ENCODE peak calls at places on chromosomes 7 and 10, in nine cellular contexts. K is psoas muscle, Y is colonic mucosa, F is mammary epithelial cell, M is fibroblast of the aortic adventitia, X is astrocyte, W is spleen, N is HepG2, P is bronchial epithelial cell. H is an unnamed sample.

GRCh38 chr7:15167912-15168311 is 265.4 kb upstream of the DGKB start:
- DNase-seq in K (no peak), Y (no peak), F (no peak), M (no peak), X (no peak), W (no peak), N (no peak), P (no peak), H (peak)

GRCh38 chr10:131450220-131450765 is 138.8 kb upstream of the TCERG1L start:
- DNase-seq in K (no peak), Y (no peak), F (no peak), M (no peak), X (no peak), W (no peak), N (no peak), P (no peak), H (no peak)

GRCh38 chr10:93656155-93656554 is 43.8 kb downstream of the PDE6C start:
- DNase-seq in K (no peak), Y (no peak), F (peak), M (no peak), X (no peak), W (no peak), N (no peak), P (peak), H (no peak)

GRCh38 chr7:102883098-102883860 is 29.5 kb upstream of the LRRC17 start:
- DNase-seq in K (no peak), Y (no peak), F (peak), M (peak), X (peak), W (no peak), N (no peak), P (peak), H (peak)

GRCh38 chr7:12802070-12802469 is 114.6 kb downstream of the ARL4A start:
- DNase-seq in K (no peak), Y (peak), F (peak), M (no peak), X (no peak), W (no peak), N (no peak), P (peak), H (no peak)

GRCh38 chr10:69215405-69216176 is 4.5 kb upstream of the HKDC1 start:
- DNase-seq in K (no peak), Y (no peak), F (no peak), M (no peak), X (no peak), W (no peak), N (no peak), P (peak), H (no peak)

GRCh38 chr7:141076377-141076776 is 2.5 kb downstream of the TMEM178B start:
- DNase-seq in K (no peak), Y (no peak), F (no peak), M (no peak), X (no peak), W (no peak), N (no peak), P (no peak), H (no peak)

GRCh38 chr7:44257618-44258422 is 57.0 kb downstream of the YKT6 start:
- DNase-seq in K (peak), Y (peak), F (peak), M (peak), X (peak), W (peak), N (peak), P (peak), H (no peak)

GRCh38 chr7:37193087-37193774 is 255.4 kb downstream of the ELMO1 start:
- DNase-seq in K (no peak), Y (no peak), F (no peak), M (no peak), X (no peak), W (no peak), N (no peak), P (no peak), H (no peak)

GRCh38 chr7:18993933-18994668 is 123.3 kb downstream of the TWIST1 start:
- DNase-seq in K (no peak), Y (no peak), F (no peak), M (no peak), X (peak), W (no peak), N (no peak), P (no peak), H (no peak)

GRCh38 chr7:105461518-105461917 is 60.6 kb downstream of the PUS7 start:
- DNase-seq in K (no peak), Y (no peak), F (peak), M (no peak), X (no peak), W (no peak), N (peak), P (peak), H (peak)

GRCh38 chr7:140681766-140682165 is 9.0 kb downstream of the ADCK2 start:
- DNase-seq in K (no peak), Y (no peak), F (no peak), M (no peak), X (no peak), W (peak), N (no peak), P (no peak), H (no peak)

GRCh38 chr10:77849039-77849664 is 77.4 kb downstream of the DLG5 start:
- DNase-seq in K (no peak), Y (peak), F (no peak), M (no peak), X (no peak), W (no peak), N (peak), P (no peak), H (no peak)

GRCh38 chr7:45645141-45645969 is 71.2 kb downstream of the ADCY1 start:
- DNase-seq in K (no peak), Y (no peak), F (no peak), M (no peak), X (no peak), W (no peak), N (no peak), P (no peak), H (no peak)

GRCh38 chr7:158272091-158272490 is 315.5 kb downstream of the PTPRN2 start:
- DNase-seq in K (no peak), Y (no peak), F (no peak), M (no peak), X (no peak), W (peak), N (no peak), P (no peak), H (no peak)

GRCh38 chr10:31886885-31887284 is 41.7 kb downstream of the ARHGAP12 start:
- DNase-seq in K (no peak), Y (no peak), F (no peak), M (no peak), X (no peak), W (no peak), N (no peak), P (no peak), H (no peak)

GRCh38 chr7:64892116-64892515 is 11.0 kb upstream of the ZNF273 start:
- DNase-seq in K (no peak), Y (no peak), F (no peak), M (no peak), X (no peak), W (no peak), N (no peak), P (no peak), H (peak)

GRCh38 chr10:63504145-63504881 is 16.9 kb upstream of the REEP3 start:
- DNase-seq in K (no peak), Y (no peak), F (peak), M (no peak), X (no peak), W (no peak), N (no peak), P (peak), H (no peak)

GRCh38 chr7:112081778-112082177 is 124.4 kb downstream of the DOCK4 start:
- DNase-seq in K (no peak), Y (no peak), F (no peak), M (no peak), X (no peak), W (no peak), N (no peak), P (no peak), H (no peak)

DNA sequence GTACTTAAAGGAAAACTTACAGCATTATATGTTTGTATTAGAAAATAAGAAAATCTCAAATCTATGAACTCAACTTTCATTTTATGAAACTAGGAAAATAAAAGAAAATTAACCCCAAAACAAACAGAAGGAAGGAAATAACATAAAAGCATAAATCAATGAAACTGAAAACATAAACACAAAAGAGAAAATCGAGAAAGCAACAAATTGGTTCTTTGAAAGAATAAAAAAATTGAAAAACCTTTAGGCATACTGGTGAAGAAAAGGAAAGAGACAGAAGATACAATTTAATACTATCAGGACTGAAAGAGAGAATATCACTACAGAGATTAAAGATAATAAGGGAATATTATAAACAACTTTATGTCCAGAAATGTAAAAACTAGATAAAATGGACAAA is 21.2 kb downstream of the PRTFDC1 start:
- DNase-seq in K (no peak), Y (no peak), F (no peak), M (no peak), X (no peak), W (no peak), N (no peak), P (no peak), H (no peak)
- H3K4me3 ChIP-seq in K (no peak), Y (no peak), F (no peak), M (no peak), X (no peak), W (no peak), N (no peak), P (no peak), H (no peak)

GRCh38 chr7:2523461-2523905 is 3.9 kb downstream of the LFNG start:
- DNase-seq in K (no peak), Y (peak), F (peak), M (no peak), X (no peak), W (peak), N (no peak), P (peak), H (no peak)

GRCh38 chr7:2521341-2521745 is 1.8 kb downstream of the LFNG start:
- DNase-seq in K (no peak), Y (no peak), F (no peak), M (no peak), X (no peak), W (peak), N (no peak), P (no peak), H (no peak)

GRCh38 chr7:2520808-2521146 is 1.2 kb downstream of the LFNG start:
- DNase-seq in K (no peak), Y (peak), F (no peak), M (no peak), X (no peak), W (no peak), N (no peak), P (no peak), H (no peak)

GRCh38 chr7:2522780-2523433 is 3.3 kb downstream of the LFNG start:
- DNase-seq in K (no peak), Y (peak), F (peak), M (no peak), X (peak), W (no peak), N (peak), P (peak), H (no peak)

GRCh38 chr7:2521952-2522591 is 2.5 kb downstream of the LFNG start:
- DNase-seq in K (peak), Y (peak), F (peak), M (no peak), X (no peak), W (peak), N (no peak), P (no peak), H (no peak)
- H3K4me3 ChIP-seq in K (peak), Y (peak), F (peak), M (no peak), X (peak), W (peak), N (peak), P (peak), H (no peak)

GRCh38 chr7:23474098-23474828 is 4.0 kb upstream of the IGF2BP3 start:
- DNase-seq in K (peak), Y (peak), F (peak), M (peak), X (peak), W (peak), N (peak), P (peak), H (peak)

GRCh38 chr7:23473848-23474097 is 3.5 kb upstream of the IGF2BP3 start:
- DNase-seq in K (no peak), Y (no peak), F (no peak), M (no peak), X (no peak), W (no peak), N (peak), P (no peak), H (no peak)

GRCh38 chr7:23476286-23477169 is 6.2 kb upstream of the IGF2BP3 start:
- DNase-seq in K (no peak), Y (no peak), F (no peak), M (no peak), X (no peak), W (no peak), N (no peak), P (no peak), H (no peak)

GRCh38 chr7:23475579-23475844 is 5.2 kb upstream of the IGF2BP3 start:
- DNase-seq in K (no peak), Y (no peak), F (no peak), M (no peak), X (no peak), W (no peak), N (no peak), P (no peak), H (no peak)

DNA sequence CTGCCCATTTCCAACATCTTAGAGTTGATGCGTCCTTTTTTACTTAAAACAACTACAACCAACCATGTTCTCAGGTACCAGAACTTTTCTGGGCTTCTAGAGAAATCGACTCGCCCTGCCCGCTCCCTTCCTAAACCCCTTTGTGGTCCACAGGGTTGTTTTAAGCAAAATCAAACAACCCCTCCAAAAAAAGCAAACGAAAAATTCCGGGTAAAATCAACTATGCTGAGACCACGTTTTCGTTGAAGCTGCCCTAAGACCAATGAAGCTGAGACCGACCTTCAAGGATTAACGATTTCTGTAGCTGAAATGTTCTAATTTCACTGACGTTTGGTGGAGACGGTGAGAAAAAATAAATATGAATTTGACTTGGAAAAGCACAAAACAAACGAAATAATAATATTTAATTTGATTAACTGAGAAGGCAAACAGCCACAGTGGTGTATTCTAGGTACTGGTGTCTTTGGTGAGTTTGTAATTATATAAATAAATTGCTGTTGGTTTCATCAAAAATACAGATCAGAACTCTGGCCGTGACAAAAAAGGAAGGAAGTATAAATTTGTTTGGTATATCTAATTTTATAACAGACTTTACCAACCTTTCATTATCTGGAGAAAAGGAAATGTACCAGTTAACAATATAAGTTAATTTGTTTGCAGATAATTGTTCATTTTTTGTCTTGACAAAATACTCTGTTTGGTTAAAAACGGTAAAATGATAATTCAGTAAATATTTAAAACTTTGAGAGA is 4.7 kb upstream of the IGF2BP3 start:
- DNase-seq in K (no peak), Y (no peak), F (peak), M (peak), X (no peak), W (no peak), N (no peak), P (no peak), H (no peak)
- H3K4me3 ChIP-seq in K (peak), Y (no peak), F (peak), M (peak), X (peak), W (peak), N (peak), P (no peak), H (peak)

DNA sequence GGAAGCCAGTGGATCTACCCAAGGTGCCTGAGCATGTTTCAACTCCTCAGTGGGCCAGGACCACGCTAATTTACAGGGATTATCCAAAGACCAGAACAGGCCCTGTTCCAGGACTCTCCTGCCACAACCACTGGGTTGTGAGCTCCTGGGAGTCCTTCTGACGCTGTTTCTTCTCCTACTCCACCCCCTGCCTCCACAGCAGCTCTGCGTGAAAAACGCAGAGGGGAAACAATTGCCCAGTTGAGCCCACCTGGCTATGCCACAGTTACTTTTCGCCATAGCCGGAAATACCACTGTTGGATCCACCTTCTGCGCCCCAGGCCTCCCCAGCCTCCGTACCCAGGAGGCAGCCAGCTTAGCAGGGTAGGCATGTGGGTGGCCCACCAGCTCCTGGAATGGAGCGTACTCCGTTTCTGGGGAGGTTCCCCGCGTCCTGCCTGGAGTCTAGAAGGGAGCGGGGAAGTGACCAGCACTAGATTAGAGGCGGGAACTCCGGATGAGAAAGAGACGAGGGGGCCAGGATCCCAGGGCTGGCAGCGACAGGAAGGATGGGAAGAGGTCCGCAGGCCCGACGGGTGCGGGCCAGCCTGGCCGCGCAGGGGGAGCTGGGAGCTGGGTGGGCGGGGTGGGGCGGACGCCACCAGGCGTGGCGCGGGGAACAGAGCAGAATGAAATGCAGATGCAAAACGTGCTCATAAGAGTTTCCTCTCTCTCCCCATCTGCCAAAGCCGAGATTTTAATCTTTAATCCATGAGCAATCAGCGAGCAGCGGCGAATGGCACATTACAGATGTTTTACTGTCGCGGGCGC is 32.1 kb upstream of the PAX2 start:
- DNase-seq in K (no peak), Y (no peak), F (no peak), M (no peak), X (no peak), W (peak), N (no peak), P (no peak), H (no peak)
- H3K4me3 ChIP-seq in K (peak), Y (no peak), F (no peak), M (no peak), X (no peak), W (peak), N (no peak), P (no peak), H (no peak)

GRCh38 chr10:117360016-117360415 is 15.2 kb downstream of the PDZD8 start:
- DNase-seq in K (no peak), Y (no peak), F (peak), M (no peak), X (peak), W (no peak), N (no peak), P (peak), H (no peak)
- H3K4me3 ChIP-seq in K (no peak), Y (no peak), F (no peak), M (no peak), X (no peak), W (no peak), N (peak), P (no peak), H (no peak)

GRCh38 chr7:36190447-36191291 is 37.6 kb downstream of the EEPD1 start:
- DNase-seq in K (no peak), Y (no peak), F (no peak), M (no peak), X (no peak), W (peak), N (no peak), P (no peak), H (no peak)
- H3K4me3 ChIP-seq in K (no peak), Y (no peak), F (no peak), M (no peak), X (no peak), W (no peak), N (no peak), P (no peak), H (no peak)

DNA sequence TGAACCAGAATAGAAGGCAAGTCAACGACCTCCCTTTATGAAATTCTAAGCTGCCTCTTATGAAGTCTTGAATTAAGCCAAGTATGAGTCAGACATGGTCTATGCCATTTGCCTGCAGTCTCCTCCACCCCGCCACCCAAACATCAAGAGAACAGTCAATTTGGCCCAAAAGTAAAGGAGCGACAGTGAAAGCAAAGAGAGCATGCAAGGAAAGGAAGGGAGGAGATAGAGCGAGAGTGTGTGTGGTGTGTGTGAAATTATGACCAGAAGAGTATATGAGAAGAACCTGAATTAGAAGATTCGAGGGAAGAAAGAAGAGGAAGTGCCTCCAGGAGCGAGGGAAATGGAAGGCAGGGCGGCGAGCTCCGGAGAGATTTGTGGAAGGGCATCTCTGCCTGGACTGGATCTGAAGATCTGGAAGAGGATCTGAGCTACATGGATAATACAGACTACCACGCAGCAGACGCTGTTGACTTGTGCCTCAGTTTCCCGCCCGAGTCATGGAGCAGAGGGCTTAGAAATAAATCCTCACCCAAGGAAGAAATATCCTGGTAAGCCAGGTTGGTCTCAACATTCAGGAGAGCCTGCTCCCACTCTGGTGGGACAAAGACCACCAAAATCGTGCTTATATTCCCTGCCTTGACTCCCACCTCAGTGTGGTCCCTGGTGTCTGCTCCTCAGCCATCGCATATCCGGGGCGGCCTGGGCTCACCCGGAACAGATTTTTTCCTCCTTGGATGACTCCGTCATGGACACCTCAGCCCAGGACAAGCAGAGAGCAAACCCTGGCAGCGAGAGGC is 459 bp downstream of the ZDHHC6 start:
- DNase-seq in K (no peak), Y (peak), F (peak), M (peak), X (peak), W (peak), N (no peak), P (peak), H (no peak)
- H3K4me3 ChIP-seq in K (peak), Y (peak), F (peak), M (peak), X (peak), W (peak), N (peak), P (peak), H (peak)

DNA sequence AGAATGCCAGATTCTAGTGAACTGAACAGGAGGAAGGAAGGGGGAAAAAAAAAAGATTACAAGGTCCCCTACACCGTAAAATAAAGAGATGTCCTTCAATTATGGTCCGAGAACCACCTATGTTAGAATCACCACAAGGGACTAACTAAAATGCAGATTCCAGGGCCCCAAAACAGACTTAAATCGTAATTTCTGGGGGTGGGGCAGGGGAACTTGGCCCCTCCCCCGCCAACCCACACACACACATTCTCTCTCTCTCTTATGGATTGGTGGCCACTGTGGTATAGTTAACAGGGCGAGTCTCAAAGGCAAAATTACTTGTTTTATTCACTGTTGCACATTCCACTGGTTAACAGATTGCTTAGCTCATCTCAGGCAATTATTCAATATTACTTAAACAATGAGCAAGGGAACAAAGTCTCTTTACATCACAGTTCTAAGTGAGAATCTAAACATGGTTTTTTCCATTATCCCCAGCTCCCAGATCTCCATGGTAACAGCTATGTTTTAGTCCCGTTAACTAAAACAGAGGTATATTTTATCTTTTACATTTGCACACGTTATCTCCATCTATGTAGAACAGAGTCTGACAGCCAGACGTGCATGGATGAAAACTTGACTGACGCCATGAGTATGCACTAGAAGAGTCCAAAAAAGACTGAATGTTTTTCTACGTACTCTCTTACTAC is 38.6 kb downstream of the IGF2BP3 start:
- DNase-seq in K (no peak), Y (no peak), F (no peak), M (peak), X (peak), W (no peak), N (no peak), P (no peak), H (no peak)
- H3K4me3 ChIP-seq in K (no peak), Y (no peak), F (no peak), M (no peak), X (no peak), W (no peak), N (no peak), P (no peak), H (no peak)

H was measured in LNCaP clone FGC.